ENCODE peak calls at places on chromosome 20, in six cellular contexts. S is foreskin fibroblast; K is CD8-positive, alpha-beta T cell; G is AG10803; D is B cell; A is uterus. H is an unnamed sample.

GRCh38 chr20:10705801-10706459 is 32.1 kb upstream of the JAG1 start:
- DNase-seq in G (no peak), A (no peak), D (no peak), S (no peak), K (no peak), H (no peak)

GRCh38 chr20:57749131-57749690 is 39.4 kb upstream of the PMEPA1 start:
- DNase-seq in G (no peak), A (no peak), S (no peak), K (no peak), D (peak), H (no peak)

GRCh38 chr20:32116079-32116521 is 6.6 kb downstream of the TM9SF4 start:
- DNase-seq in K (no peak), G (peak), A (no peak), S (peak), D (no peak), H (no peak)

GRCh38 chr20:62828551-62829230 is 11.8 kb downstream of the COL9A3 start:
- DNase-seq in A (no peak), S (no peak), K (no peak), D (no peak), G (no peak), H (no peak)

GRCh38 chr20:63005862-63006564 is 751 bp downstream of the BHLHE23 start:
- DNase-seq in G (peak), K (no peak), S (peak), A (no peak), D (peak), H (no peak)

GRCh38 chr20:58366016-58366415 is 23.0 kb upstream of the VAPB start:
- DNase-seq in D (no peak), K (no peak), G (no peak), S (no peak), A (no peak), H (no peak)

GRCh38 chr20:60630609-60631008 is 621.5 kb upstream of the CDH4 start:
- DNase-seq in K (no peak), S (no peak), D (no peak), G (no peak), A (no peak), H (no peak)

GRCh38 chr20:15332711-15333160 is 995.3 kb upstream of the FLRT3 start:
- DNase-seq in S (no peak), K (no peak), G (no peak), D (peak), A (no peak), H (no peak)

GRCh38 chr20:62776692-62777527 is 19.4 kb upstream of the MRGBP start:
- DNase-seq in K (no peak), A (no peak), S (peak), G (no peak), D (peak), H (no peak)

GRCh38 chr20:4951299-4951698 is 50.0 kb downstream of the SLC23A2 start:
- DNase-seq in D (no peak), G (peak), S (peak), A (peak), K (no peak), H (no peak)

GRCh38 chr20:50980071-50980681 is 21.6 kb downstream of the MOCS3 start:
- DNase-seq in G (peak), D (no peak), A (no peak), S (peak), K (no peak), H (no peak)

GRCh38 chr20:53677447-53678314 is 84.0 kb upstream of the ZNF217 start:
- DNase-seq in G (peak), K (no peak), A (peak), D (no peak), S (peak), H (peak)

GRCh38 chr20:58797371-58798050 is 53.2 kb downstream of the GNAS-AS1 start:
- DNase-seq in A (no peak), S (no peak), K (no peak), G (no peak), D (no peak), H (no peak)

GRCh38 chr20:64222851-64223525 is 32.6 kb upstream of the PCMTD2 start:
- DNase-seq in K (no peak), A (no peak), D (no peak), S (peak), G (no peak), H (no peak)

GRCh38 chr20:25315418-25316210 is 67.7 kb downstream of the PYGB start:
- DNase-seq in G (no peak), A (no peak), D (no peak), K (no peak), S (peak), H (no peak)

GRCh38 chr20:57872816-57873409 is 163.1 kb upstream of the PMEPA1 start:
- DNase-seq in A (no peak), D (no peak), G (no peak), S (no peak), K (no peak), H (no peak)

GRCh38 chr20:61263084-61263695 is 11.1 kb downstream of the CDH4 start:
- DNase-seq in G (peak), K (no peak), D (no peak), S (peak), A (no peak), H (peak)

GRCh38 chr20:20487811-20488210 is 119.9 kb downstream of the INSM1 start:
- DNase-seq in S (no peak), G (peak), K (no peak), A (no peak), D (no peak), H (no peak)

GRCh38 chr20:45049438-45049837 is 51.5 kb downstream of the KCNS1 start:
- DNase-seq in A (no peak), D (no peak), G (no peak), K (no peak), S (no peak), H (no peak)

GRCh38 chr20:48619126-48620101 is 208.4 kb downstream of the PREX1 start:
- DNase-seq in S (peak), G (no peak), A (no peak), K (no peak), D (no peak), H (no peak)

GRCh38 chr20:38119446-38119845 is 45.6 kb downstream of the TGM2 start:
- DNase-seq in G (no peak), A (peak), D (no peak), S (no peak), K (no peak), H (no peak)

GRCh38 chr20:51768759-51769517 is 748 bp upstream of the ATP9A start:
- DNase-seq in A (no peak), D (no peak), S (no peak), G (no peak), K (no peak), H (no peak)

GRCh38 chr20:49687595-49688567 is 25.8 kb downstream of the B4GALT5 start:
- DNase-seq in A (no peak), S (no peak), K (no peak), G (no peak), D (no peak), H (no peak)

GRCh38 chr20:33163856-33164762 is 3.9 kb upstream of the BPIFA2 start:
- DNase-seq in G (no peak), K (no peak), A (no peak), S (no peak), D (no peak), H (no peak)

GRCh38 chr20:23308024-23308423 is 42.6 kb upstream of the NXT1 start:
- DNase-seq in A (no peak), D (no peak), K (no peak), G (peak), S (no peak), H (no peak)

GRCh38 chr20:38162878-38163875 is 1.9 kb downstream of the TGM2 start:
- DNase-seq in A (no peak), G (no peak), K (no peak), D (no peak), S (no peak), H (no peak)

GRCh38 chr20:45377191-45377775 is 842 bp downstream of the TP53TG5 start:
- DNase-seq in D (no peak), K (no peak), G (no peak), A (no peak), S (no peak), H (no peak)

GRCh38 chr20:49724637-49725606 is 11.2 kb upstream of the B4GALT5 start:
- DNase-seq in S (peak), G (peak), A (peak), K (no peak), D (peak), H (no peak)

GRCh38 chr20:5772704-5773103 is 22.5 kb downstream of the SHLD1 start:
- DNase-seq in D (no peak), S (no peak), G (no peak), K (no peak), A (no peak), H (no peak)

GRCh38 chr20:31679357-31680285 is 41.9 kb downstream of the COX4I2 start:
- DNase-seq in G (no peak), K (no peak), S (no peak), A (no peak), D (no peak), H (no peak)

GRCh38 chr20:47317127-47317895 is 39.2 kb downstream of the ZMYND8 start:
- DNase-seq in A (peak), D (peak), G (peak), S (peak), K (no peak), H (no peak)
- TF ChIP-seq CTCF in A (no peak), D (no peak), G (no peak), S (no peak), K (no peak), H (no peak)

GRCh38 chr20:56504373-56505005 is 20.1 kb upstream of the FAM209A start:
- DNase-seq in A (no peak), D (peak), S (no peak), K (no peak), G (no peak), H (peak)
- TF ChIP-seq CTCF in A (no peak), D (peak), S (peak), K (peak), G (peak), H (peak)

GRCh38 chr20:35771689-35772562 is at the start of gene PHF20:
- DNase-seq in A (peak), G (peak), S (peak), K (peak), D (peak), H (peak)
- TF ChIP-seq CTCF in A (peak), G (no peak), S (no peak), K (no peak), D (no peak), H (no peak)

GRCh38 chr20:12289476-12289875 is 371.8 kb downstream of the BTBD3 start:
- DNase-seq in A (no peak), G (no peak), K (no peak), D (no peak), S (no peak), H (no peak)

GRCh38 chr20:12291386-12291785 is 373.7 kb downstream of the BTBD3 start:
- DNase-seq in A (no peak), K (no peak), D (no peak), G (no peak), S (no peak), H (no peak)

GRCh38 chr20:12287575-12287974 is 369.9 kb downstream of the BTBD3 start:
- DNase-seq in K (no peak), D (no peak), G (no peak), A (no peak), S (no peak), H (no peak)
- TF ChIP-seq CTCF in K (no peak), D (no peak), G (no peak), A (no peak), S (no peak), H (no peak)

GRCh38 chr20:39289316-39289715 is 327.2 kb downstream of the DHX35 start:
- DNase-seq in K (no peak), G (no peak), D (peak), S (no peak), A (no peak), H (no peak)
- TF ChIP-seq CTCF in K (no peak), G (no peak), D (peak), S (no peak), A (no peak), H (peak)

H was measured in neural crest cell.